ENCODE peak calls at places on chromosomes 13 and 19, in eight cellular contexts. X, J, L, A, M, I, H and G are unnamed samples.

GRCh38 chr19:47663911-47664771 is 49.1 kb upstream of the EHD2 start:
- DNase-seq in X (peak), L (no peak), A (peak), J (peak), M (no peak), I (peak), H (no peak), G (no peak)

GRCh38 chr13:40115456-40115855 is 460.0 kb downstream of the COG6 start:
- DNase-seq in M (no peak), J (no peak), X (no peak), A (no peak), I (no peak), H (no peak), L (no peak), G (no peak)

GRCh38 chr19:2032296-2032941 is 16.9 kb upstream of the BTBD2 start:
- DNase-seq in L (no peak), H (no peak), M (no peak), J (no peak), X (peak), A (no peak), I (peak), G (peak)

GRCh38 chr13:44576396-44577235 is 486 bp upstream of the TSC22D1 start:
- DNase-seq in X (no peak), M (peak), J (peak), A (no peak), L (no peak), H (peak), I (peak), G (peak)

GRCh38 chr13:49637989-49638388 is 9.7 kb downstream of the ARL11 start:
- DNase-seq in L (no peak), H (no peak), J (no peak), I (no peak), M (no peak), X (no peak), A (no peak), G (no peak)

GRCh38 chr19:584240-585001 is 5.3 kb upstream of the HCN2 start:
- DNase-seq in J (peak), A (no peak), M (peak), I (peak), L (peak), H (peak), X (no peak), G (peak)

GRCh38 chr13:73225983-73226382 is 167.2 kb downstream of the KLF5 start:
- DNase-seq in J (no peak), H (no peak), I (no peak), L (no peak), X (no peak), M (no peak), A (no peak), G (no peak)

GRCh38 chr13:51674276-51674675 is 90.0 kb downstream of the WDFY2 start:
- DNase-seq in X (peak), J (no peak), A (no peak), L (no peak), M (no peak), H (no peak), I (no peak), G (no peak)

GRCh38 chr19:30367001-30367400 is 5.2 kb upstream of the ZNF536 start:
- DNase-seq in A (no peak), L (no peak), H (no peak), M (no peak), J (no peak), I (no peak), X (no peak), G (no peak)

GRCh38 chr13:112849500-112849899 is 119.5 kb upstream of the MCF2L start:
- DNase-seq in M (no peak), L (no peak), I (no peak), X (no peak), J (no peak), H (no peak), A (no peak), G (no peak)

GRCh38 chr13:74438911-74439310 is 304.7 kb upstream of the KLF12 start:
- DNase-seq in J (no peak), M (no peak), L (no peak), X (no peak), A (no peak), I (no peak), H (no peak), G (no peak)

GRCh38 chr13:112629161-112629560 is 41.2 kb upstream of the TUBGCP3 start:
- DNase-seq in H (no peak), I (no peak), X (no peak), J (no peak), A (no peak), M (no peak), L (no peak), G (no peak)

GRCh38 chr13:108419768-108420167 is 150.2 kb downstream of the TNFSF13B start:
- DNase-seq in X (no peak), M (no peak), I (no peak), H (no peak), J (no peak), L (no peak), A (no peak), G (no peak)

GRCh38 chr19:646798-647565 is 7.3 kb downstream of the FGF22 start:
- DNase-seq in M (no peak), I (no peak), A (no peak), H (no peak), L (no peak), X (no peak), J (no peak), G (no peak)

GRCh38 chr13:46469064-46469463 is 82.0 kb upstream of the RUBCNL start:
- DNase-seq in H (no peak), A (no peak), X (no peak), M (no peak), I (peak), J (no peak), L (no peak), G (no peak)